ENCODE peak calls at places on chromosome 21, in four cellular contexts. X is A549, O is K562, M is HepG2. W is an unnamed sample.

GRCh38 chr21:16180613-16181012 is 450.8 kb downstream of the USP25 start:
- DNase-seq in X (no peak), O (no peak), M (peak; percentile 5), W (no peak)

GRCh38 chr21:28975401-28975800 is 17.3 kb downstream of the LTN1 start:
- DNase-seq in X (no peak), O (no peak), M (no peak), W (no peak)

GRCh38 chr21:29196664-29197052 is 66.2 kb downstream of the MAP3K7CL start:
- DNase-seq in X (no peak), O (no peak), M (no peak), W (no peak)

GRCh38 chr21:17257784-17258183 is 255.1 kb upstream of the CXADR start:
- DNase-seq in X (no peak), O (no peak), M (no peak), W (no peak)

GRCh38 chr21:46323710-46324389 is at the start of the genes C21orf58 and PCNT:
- DNase-seq in X (peak; percentile 96), O (peak; percentile 98), M (peak; percentile 92), W (peak; percentile 98)

GRCh38 chr21:41610042-41610839 is 102.3 kb upstream of the TMPRSS2 start:
- DNase-seq in X (peak; percentile 48), O (peak; percentile 78), M (peak; percentile 60), W (peak; percentile 42)

GRCh38 chr21:35427320-35428040 is 378.4 kb upstream of the RUNX1 start:
- DNase-seq in X (no peak), O (no peak), M (no peak), W (no peak)

GRCh38 chr21:33760641-33761103 is 118.4 kb downstream of the ITSN1 start:
- DNase-seq in X (no peak), O (no peak), M (no peak), W (peak; percentile 68)

GRCh38 chr21:27219068-27219467 is 252.2 kb upstream of the ADAMTS5 start:
- DNase-seq in X (no peak), O (no peak), M (no peak), W (no peak)

GRCh38 chr21:29287383-29287782 is 11.3 kb upstream of the BACH1 start:
- DNase-seq in X (no peak), O (no peak), M (peak; percentile 35), W (peak; percentile 60)

GRCh38 chr21:28641731-28642130 is 350.9 kb downstream of the LTN1 start:
- DNase-seq in X (no peak), O (no peak), M (no peak), W (no peak)

GRCh38 chr21:34986561-34987533 is 62.3 kb downstream of the RUNX1 start:
- DNase-seq in X (no peak), O (no peak), M (peak; percentile 84), W (no peak)

GRCh38 chr21:41228006-41228370 is 60.0 kb downstream of the BACE2 start:
- DNase-seq in X (no peak), O (no peak), M (peak; percentile 41), W (no peak)

GRCh38 chr21:27033467-27033866 is 66.6 kb upstream of the ADAMTS5 start:
- DNase-seq in X (no peak), O (no peak), M (no peak), W (no peak)

GRCh38 chr21:17829472-17829871 is 10.3 kb upstream of the C21orf91 start:
- DNase-seq in X (no peak), O (no peak), M (no peak), W (no peak)

GRCh38 chr21:14991957-14992356 is 72.8 kb downstream of the NRIP1 start:
- DNase-seq in X (no peak), O (no peak), M (no peak), W (peak; percentile 46)

GRCh38 chr21:33901421-33902288 is 13.9 kb downstream of the ATP5PO start:
- DNase-seq in X (peak; percentile 62), O (no peak), M (peak; percentile 20), W (peak; percentile 56)

GRCh38 chr21:25350056-25350455 is 257.2 kb downstream of the MRPL39 start:
- DNase-seq in X (no peak), O (peak; percentile 18), M (no peak), W (peak; percentile 45)

GRCh38 chr21:16302851-16303282 is 573.1 kb downstream of the USP25 start:
- DNase-seq in X (peak; percentile 53), O (no peak), M (no peak), W (peak; percentile 67)

GRCh38 chr21:46598563-46599250 is 6.2 kb downstream of the S100B start:
- DNase-seq in X (no peak), O (no peak), M (no peak), W (no peak)

GRCh38 chr21:17523007-17523451 is 10.2 kb downstream of the CXADR start:
- DNase-seq in X (peak; percentile 22), O (no peak), M (peak; percentile 99), W (no peak)

GRCh38 chr21:38343691-38344090 is 86.9 kb downstream of the KCNJ15 start:
- DNase-seq in X (peak; percentile 84), O (no peak), M (no peak), W (peak; percentile 89)
- TF ChIP-seq MYC in X (no peak), O (no peak), M (no peak), W (no peak)

GRCh38 chr21:45018131-45019075 is 56.0 kb upstream of the ADARB1 start:
- DNase-seq in X (no peak), O (peak; percentile 80), M (no peak), W (no peak)
- TF ChIP-seq JUN in X (no peak), O (no peak), M (no peak), W (no peak)

GRCh38 chr21:36699026-36699545 is at the start of gene SIM2:
- DNase-seq in X (peak; percentile 75), O (peak; percentile 50), M (no peak), W (no peak)
- TF ChIP-seq MYC in X (no peak), O (no peak), M (no peak), W (no peak)

DNA sequence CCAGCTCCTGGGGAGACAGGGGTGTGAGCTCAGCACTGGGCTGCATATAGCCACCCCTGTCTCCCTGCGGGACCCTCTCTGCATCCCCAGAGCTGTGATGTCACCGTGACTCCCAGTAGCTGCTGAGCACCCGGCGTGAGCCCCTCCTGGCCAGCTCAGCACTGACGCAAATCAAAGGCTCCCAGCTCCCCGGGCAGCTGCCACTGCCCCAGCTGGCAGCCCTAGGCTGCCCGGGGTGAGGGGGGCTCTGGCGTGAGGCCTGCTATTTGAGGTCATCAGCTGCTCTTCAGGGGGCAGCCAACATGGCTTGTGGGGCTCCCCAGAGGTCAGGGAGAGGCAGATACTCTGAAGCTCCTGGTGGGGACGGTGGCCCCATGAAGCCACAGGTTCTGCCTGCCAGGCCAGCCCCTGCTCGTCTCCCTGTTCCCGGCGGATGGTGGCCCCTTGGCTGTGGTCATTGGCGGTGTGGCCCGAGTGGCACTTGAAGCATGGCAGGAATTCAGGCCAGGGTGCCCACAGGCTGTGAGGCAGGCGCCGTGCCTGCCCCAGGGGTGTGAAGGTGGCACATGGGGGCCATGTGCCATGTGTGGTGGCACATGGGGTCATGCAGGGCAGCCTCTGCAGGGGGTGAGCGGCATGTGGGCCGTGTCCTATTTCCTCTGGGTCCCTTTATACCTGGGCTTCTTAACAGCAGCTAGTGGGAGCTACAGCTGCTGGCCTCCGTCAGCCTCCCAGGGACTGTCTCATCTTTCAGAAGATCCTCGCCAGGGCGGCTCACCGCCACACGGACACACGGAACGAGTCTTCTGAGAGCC is 85.4 kb downstream of the SIK1 start:
- DNase-seq in X (peak; percentile 89), O (no peak), M (no peak), W (no peak)
- TF ChIP-seq JUN in X (peak; percentile 65), O (no peak), M (no peak), W (no peak)

DNA sequence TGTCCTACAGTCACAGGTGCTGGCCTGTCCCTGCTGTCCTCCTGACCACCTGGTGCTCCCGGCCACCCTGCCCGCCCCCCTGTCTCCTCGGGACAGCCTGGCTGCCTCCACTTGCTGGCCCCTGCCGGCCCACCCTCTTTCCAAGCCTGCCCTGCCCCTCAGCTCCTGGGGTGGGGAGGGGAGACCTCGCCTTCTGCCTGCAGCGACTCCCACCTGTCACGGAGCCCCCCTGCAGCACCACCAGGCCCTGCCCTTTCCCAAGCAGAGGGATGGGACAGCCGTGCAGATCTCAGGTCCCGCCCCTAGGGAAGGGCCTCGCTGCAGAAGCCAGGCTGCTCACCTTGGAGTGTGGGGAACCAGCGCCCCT is 7.5 kb downstream of the LRRC3 start:
- DNase-seq in X (no peak), O (no peak), M (no peak), W (no peak)
- TF ChIP-seq MYC in X (no peak), O (no peak), M (no peak), W (no peak)

GRCh38 chr21:32674038-32674437 is 53.8 kb downstream of the SYNJ1 start:
- DNase-seq in X (no peak), O (no peak), M (no peak), W (no peak)
- TF ChIP-seq JUN in X (no peak), O (no peak), M (no peak), W (no peak)